ENCODE peak calls at places on chromosome 2, in eight cellular contexts. F is MCF 10A; W is stimulated activated CD4-positive, alpha-beta T cell treated with anti-CD3 and anti-CD28 coated beads, Interleukin-1b, Interleukin-23, amount 100 ng/mL, for 24 hours; Y is memory B cell; H is NAMALWA; E is transverse colon; T is NCI-H1105 treated with DMSO at 0.1 percent for 48 hours; G is NCI-H524. M is an unnamed sample.

GRCh38 chr2:101360229-101360628 is 27.1 kb downstream of the CREG2 start:
- DNase-seq in Y (no peak), F (peak; percentile 71), H (no peak), G (no peak), E (no peak), W (no peak), T (no peak), M (no peak)

GRCh38 chr2:3667151-3667631 is 9.2 kb downstream of the ALLC start:
- DNase-seq in W (no peak), E (no peak), G (peak; percentile 79), F (no peak), H (no peak), T (no peak), Y (no peak), M (no peak)

GRCh38 chr2:9752441-9753275 is 90.6 kb upstream of the TAF1B start:
- DNase-seq in E (peak; percentile 43), H (no peak), G (no peak), W (peak; percentile 69), F (peak; percentile 95), T (no peak), Y (no peak), M (no peak)

GRCh38 chr2:169891593-169892298 is 64.5 kb downstream of the UBR3 start:
- DNase-seq in G (no peak), Y (no peak), H (no peak), W (no peak), E (no peak), F (no peak), T (peak; percentile 82), M (no peak)

GRCh38 chr2:157780211-157780610 is 95.9 kb downstream of the ACVR1 start:
- DNase-seq in G (no peak), T (no peak), E (no peak), F (no peak), H (no peak), Y (no peak), W (no peak), M (no peak)

GRCh38 chr2:100757621-100758394 is 62.1 kb upstream of the NPAS2 start:
- DNase-seq in T (no peak), H (no peak), F (peak; percentile 94), Y (no peak), G (no peak), E (no peak), W (no peak), M (no peak)

GRCh38 chr2:234251326-234252271 is 201.1 kb downstream of the SPP2 start:
- DNase-seq in G (no peak), T (no peak), W (no peak), F (peak; percentile 96), Y (no peak), E (peak; percentile 48), H (no peak), M (no peak)

GRCh38 chr2:20212871-20213503 is 11.9 kb downstream of the SDC1 start:
- DNase-seq in H (no peak), E (peak; percentile 50), G (no peak), T (no peak), W (no peak), Y (no peak), F (peak; percentile 83), M (peak; percentile 35)

GRCh38 chr2:73746015-73746876 is 9.1 kb upstream of the TPRKB start:
- DNase-seq in H (no peak), Y (no peak), F (no peak), W (no peak), G (no peak), E (no peak), T (no peak), M (no peak)

GRCh38 chr2:135473567-135473966 is 57.5 kb downstream of the ZRANB3 start:
- DNase-seq in E (no peak), F (peak; percentile 40), Y (no peak), H (peak; percentile 66), W (no peak), G (no peak), T (no peak), M (peak; percentile 25)

GRCh38 chr2:172962824-172963223 is 112.8 kb upstream of the MAP3K20 start:
- DNase-seq in T (no peak), H (no peak), Y (no peak), F (peak; percentile 69), E (no peak), G (no peak), W (no peak), M (no peak)

M was measured in testis.